ENCODE peak calls at places on chromosomes 4 and X, in eight cellular contexts. E, G, Q, W, F, B, O and H are unnamed samples.

GRCh38 chr4:95124906-95125504 is 367.2 kb downstream of the BMPR1B start:
- DNase-seq in E (peak), G (peak), Q (no peak), W (peak), F (peak), B (peak), O (no peak), H (peak)

GRCh38 chr4:2591189-2591588 is 54.7 kb downstream of the FAM193A start:
- DNase-seq in E (no peak), G (no peak), Q (no peak), W (peak), F (peak), B (peak), O (no peak), H (no peak)

GRCh38 chr4:141853091-141853734 is 216.8 kb downstream of the IL15 start:
- DNase-seq in E (no peak), G (no peak), Q (no peak), W (no peak), F (no peak), B (peak), O (no peak), H (no peak)

GRCh38 chr4:186570193-186570996 is 15.0 kb upstream of the MTNR1A start:
- DNase-seq in E (peak), G (no peak), Q (no peak), W (peak), F (peak), B (peak), O (no peak), H (no peak)

GRCh38 chr4:30721353-30722091 is 1.4 kb downstream of the PCDH7 start:
- DNase-seq in E (peak), G (no peak), Q (no peak), W (peak), F (peak), B (no peak), O (no peak), H (no peak)

GRCh38 chr4:80305466-80305865 is 30.1 kb upstream of the CFAP299 start:
- DNase-seq in E (peak), G (peak), Q (no peak), W (no peak), F (peak), B (peak), O (no peak), H (no peak)

GRCh38 chrX:105502336-105502735 is 281.8 kb upstream of the TEX13A start:
- DNase-seq in E (peak), G (peak), Q (no peak), W (no peak), F (no peak), B (no peak), O (no peak), H (no peak)

GRCh38 chr4:137775701-137776100 is 243.4 kb upstream of the PCDH18 start:
- DNase-seq in E (no peak), G (no peak), Q (no peak), W (no peak), F (no peak), B (no peak), O (no peak), H (no peak)

GRCh38 chr4:31356839-31357238 is 636.7 kb downstream of the PCDH7 start:
- DNase-seq in E (no peak), G (no peak), Q (no peak), W (no peak), F (no peak), B (no peak), O (no peak), H (no peak)

GRCh38 chrX:150525061-150525919 is 43.1 kb upstream of the MTM1 start:
- DNase-seq in E (no peak), G (no peak), Q (no peak), W (no peak), F (no peak), B (no peak), O (no peak), H (no peak)

GRCh38 chr4:7381221-7381889 is 53.4 kb downstream of the PSAPL1 start:
- DNase-seq in E (peak), G (peak), Q (no peak), W (peak), F (peak), B (no peak), O (no peak), H (no peak)

GRCh38 chrX:152465132-152465531 is 14.0 kb upstream of the GABRA3 start:
- DNase-seq in E (no peak), G (no peak), Q (no peak), W (no peak), F (no peak), B (no peak), O (no peak), H (no peak)

GRCh38 chrX:63441717-63442116 is 90.6 kb upstream of the SPIN4 start:
- DNase-seq in E (no peak), G (no peak), Q (no peak), W (no peak), F (no peak), B (no peak), O (no peak), H (no peak)

GRCh38 chr4:106312377-106312776 is 3.6 kb downstream of the TBCK start:
- DNase-seq in E (no peak), G (no peak), Q (no peak), W (no peak), F (peak), B (peak), O (no peak), H (no peak)

GRCh38 chrX:63350551-63350950 is 581 bp downstream of the SPIN4 start:
- DNase-seq in E (peak), G (peak), Q (no peak), W (peak), F (peak), B (peak), O (peak), H (no peak)

GRCh38 chr4:153211986-153212720 is 7.9 kb downstream of the TRIM2 start:
- DNase-seq in E (no peak), G (no peak), Q (no peak), W (no peak), F (peak), B (peak), O (no peak), H (no peak)

GRCh38 chr4:169236901-169237626 is 33.7 kb downstream of the SH3RF1 start:
- DNase-seq in E (no peak), G (no peak), Q (no peak), W (no peak), F (no peak), B (no peak), O (no peak), H (no peak)

GRCh38 chr4:25925486-25926201 is 11.6 kb downstream of the SMIM20 start:
- DNase-seq in E (peak), G (no peak), Q (no peak), W (peak), F (peak), B (peak), O (no peak), H (no peak)

GRCh38 chrX:45598841-45599240 is 398.2 kb upstream of the DIPK2B start:
- DNase-seq in E (no peak), G (no peak), Q (no peak), W (no peak), F (peak), B (peak), O (no peak), H (no peak)

GRCh38 chr4:4969298-4969697 is 50.0 kb downstream of the CYTL1 start:
- DNase-seq in E (peak), G (peak), Q (no peak), W (no peak), F (peak), B (peak), O (no peak), H (no peak)

GRCh38 chrX:149280011-149280410 is 225.1 kb downstream of the IDS start:
- DNase-seq in E (no peak), G (no peak), Q (no peak), W (no peak), F (no peak), B (no peak), O (no peak), H (no peak)

GRCh38 chrX:7202206-7202605 is 54.3 kb upstream of the PUDP start:
- DNase-seq in E (no peak), G (no peak), Q (no peak), W (no peak), F (no peak), B (no peak), O (no peak), H (no peak)

GRCh38 chr4:168273838-168274237 is 44.7 kb downstream of the DDX60 start:
- DNase-seq in E (no peak), G (peak), Q (no peak), W (no peak), F (no peak), B (no peak), O (no peak), H (no peak)

GRCh38 chr4:102693266-102693850 is 67.4 kb downstream of the MANBA start:
- DNase-seq in E (no peak), G (no peak), Q (no peak), W (no peak), F (peak), B (no peak), O (no peak), H (no peak)

GRCh38 chrX:135518161-135518560 is 2.3 kb upstream of the INTS6L start:
- DNase-seq in E (no peak), G (no peak), Q (no peak), W (no peak), F (no peak), B (no peak), O (no peak), H (no peak)

GRCh38 chr4:36509816-36510215 is 228.4 kb downstream of the DTHD1 start:
- DNase-seq in E (no peak), G (no peak), Q (no peak), W (no peak), F (no peak), B (no peak), O (no peak), H (no peak)

GRCh38 chr4:58749206-58749605 is 1639.0 kb upstream of the IGFBP7 start:
- DNase-seq in E (no peak), G (no peak), Q (no peak), W (no peak), F (no peak), B (no peak), O (no peak), H (no peak)

GRCh38 chr4:147853706-147854105 is 121.8 kb downstream of the ARHGAP10 start:
- DNase-seq in E (no peak), G (no peak), Q (no peak), W (no peak), F (peak), B (peak), O (no peak), H (no peak)

GRCh38 chr4:63349674-63350025 is 1059.6 kb downstream of the TECRL start:
- DNase-seq in E (no peak), G (no peak), Q (no peak), W (no peak), F (no peak), B (no peak), O (no peak), H (no peak)